ENCODE peak calls at places on chromosomes 13 and 19, in nine cellular contexts. K is astrocyte of the spinal cord, F is hepatocyte, T is left ventricle myocardium inferior, H is osteoblast, E is astrocyte of the cerebellum, I is upper lobe of right lung, R is brain microvascular endothelial cell, J is fibroblast of mammary gland. Q is an unnamed sample.

GRCh38 chr19:19278315-19278714 is 5.2 kb upstream of the TM6SF2 start:
- DNase-seq in R (no peak), J (no peak), K (no peak), I (no peak), H (peak; percentile 56), T (no peak), F (no peak), E (no peak), Q (no peak)

GRCh38 chr19:43784981-43785808 is 4.4 kb upstream of the KCNN4 start:
- DNase-seq in E (no peak), T (no peak), F (peak; percentile 82), K (peak; percentile 74), I (peak; percentile 70), H (peak; percentile 88), R (peak; percentile 57), J (peak; percentile 81), Q (no peak)

GRCh38 chr19:49952475-49952829 is 8.5 kb downstream of the SIGLEC11 start:
- DNase-seq in H (no peak), K (no peak), I (no peak), J (no peak), F (no peak), T (no peak), E (no peak), R (no peak), Q (no peak)

GRCh38 chr13:109309625-109310363 is 476.6 kb downstream of the IRS2 start:
- DNase-seq in F (peak; percentile 56), T (no peak), J (no peak), R (no peak), H (no peak), I (no peak), E (no peak), K (peak; percentile 41), Q (no peak)

GRCh38 chr13:45364876-45365557 is 24.0 kb upstream of the TPT1 start:
- DNase-seq in E (no peak), T (no peak), H (no peak), J (no peak), R (no peak), I (no peak), K (no peak), F (no peak), Q (no peak)

GRCh38 chr13:110412132-110412912 is 105.2 kb downstream of the COL4A2 start:
- DNase-seq in T (peak; percentile 85), H (peak; percentile 96), E (peak; percentile 99), K (peak; percentile 99), R (peak; percentile 99), F (peak; percentile 90), J (peak; percentile 100), I (peak; percentile 85), Q (no peak)

GRCh38 chr13:104641309-104641708 is 1575.1 kb upstream of the SLC10A2 start:
- DNase-seq in J (peak; percentile 15), E (no peak), T (no peak), I (no peak), H (peak; percentile 17), K (peak; percentile 32), F (no peak), R (peak; percentile 85), Q (no peak)

GRCh38 chr19:49331616-49332055 is 3.6 kb upstream of the CD37 start:
- DNase-seq in T (no peak), E (peak; percentile 4), I (peak; percentile 40), R (peak; percentile 54), K (peak; percentile 42), H (peak; percentile 91), F (peak; percentile 67), J (peak; percentile 68), Q (no peak)

GRCh38 chr13:30400376-30400775 is 21.9 kb upstream of the UBE2L5 start:
- DNase-seq in H (no peak), K (no peak), T (no peak), J (no peak), E (no peak), I (no peak), R (no peak), F (no peak), Q (no peak)

GRCh38 chr13:95226051-95226450 is 75.2 kb downstream of the ABCC4 start:
- DNase-seq in E (no peak), F (no peak), J (no peak), H (no peak), I (no peak), T (no peak), R (no peak), K (no peak), Q (no peak)

GRCh38 chr19:46962030-46962570 is 57.5 kb upstream of the NPAS1 start:
- DNase-seq in E (no peak), F (no peak), H (no peak), I (no peak), K (no peak), J (no peak), R (no peak), T (no peak), Q (no peak)

GRCh38 chr19:58182577-58182988 is 278 bp upstream of the ZNF274 start:
- DNase-seq in I (no peak), T (no peak), F (no peak), H (no peak), E (no peak), R (peak; percentile 93), K (no peak), J (no peak), Q (no peak)

DNA sequence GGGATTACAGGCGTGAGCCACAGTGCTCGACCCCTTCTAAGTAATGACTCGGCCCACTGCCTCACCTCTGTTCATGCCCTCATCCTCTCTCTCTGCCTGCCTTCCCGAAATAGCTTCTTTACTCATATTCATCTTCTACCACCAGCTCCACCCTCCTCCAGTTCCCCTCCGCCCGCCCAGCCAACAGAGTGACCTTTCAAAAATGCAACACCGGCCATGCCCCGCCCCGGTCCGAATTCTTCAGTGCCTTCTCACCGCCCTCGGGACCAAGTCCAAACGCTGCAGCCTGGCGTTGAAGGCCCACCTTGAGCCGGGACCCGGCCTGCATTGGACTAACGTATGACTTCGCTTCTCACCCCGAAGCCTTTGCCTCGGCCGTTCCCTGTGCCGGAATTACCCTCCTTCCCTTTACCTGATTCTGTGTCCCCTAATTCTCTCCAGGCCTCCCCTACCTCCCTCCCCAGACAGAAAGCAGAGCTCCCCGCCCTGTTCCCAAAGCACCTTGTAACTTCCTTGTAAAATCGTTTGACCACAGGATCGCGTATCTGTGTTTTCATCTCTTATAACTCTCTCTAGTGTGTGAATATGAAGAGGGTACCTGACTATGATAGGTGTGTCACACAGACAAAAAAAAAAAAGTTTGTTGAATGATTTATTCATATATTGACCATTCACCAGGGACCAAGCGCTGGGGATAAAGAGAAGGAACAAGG is 8.1 kb upstream of the MUC16 start:
- DNase-seq in I (no peak), H (peak; percentile 34), J (no peak), E (no peak), T (no peak), K (no peak), F (no peak), R (no peak), Q (no peak)
- H3K4me3 ChIP-seq in I (no peak overlapping the region), H (no peak overlapping the region), J (no peak overlapping the region), E (no peak overlapping the region), T (no peak overlapping the region), K (no peak overlapping the region), F (no peak overlapping the region), R (no peak overlapping the region), Q (no peak overlapping the region)

GRCh38 chr19:54162241-54162805 is 2.8 kb upstream of the LENG1 start:
- DNase-seq in K (peak; percentile 73), F (peak; percentile 91), R (peak; percentile 51), E (no peak), J (peak; percentile 77), H (peak; percentile 96), I (peak; percentile 93), T (peak; percentile 84), Q (no peak)
- H3K4me3 ChIP-seq in K (peak overlapping the region; percentile 45), F (no peak overlapping the region), R (peak overlapping the region; percentile 43), E (peak overlapping the region; percentile 34), J (peak overlapping the region; percentile 54), H (peak overlapping the region; percentile 64), I (peak overlapping the region; percentile 47), T (peak overlapping the region; percentile 61), Q (peak overlapping the region; percentile 78)

GRCh38 chr19:40601061-40601973 is at the start of gene LTBP4:
- DNase-seq in I (peak; percentile 81), T (peak; percentile 78), R (no peak), E (no peak), K (no peak), H (peak; percentile 88), F (peak; percentile 74), J (no peak), Q (no peak)

GRCh38 chr19:40598918-40599307 is 2.3 kb upstream of the LTBP4 start:
- DNase-seq in R (no peak), H (peak; percentile 36), E (no peak), I (no peak), T (no peak), J (no peak), F (no peak), K (no peak), Q (no peak)

GRCh38 chr19:40599331-40600085 is 1.7 kb upstream of the LTBP4 start:
- DNase-seq in H (peak; percentile 87), J (no peak), I (no peak), K (no peak), R (no peak), E (no peak), T (no peak), F (no peak), Q (no peak)

GRCh38 chr19:40598121-40598917 is 2.9 kb upstream of the LTBP4 start:
- DNase-seq in T (peak; percentile 89), K (peak; percentile 90), H (peak; percentile 99), J (peak; percentile 82), R (peak; percentile 81), F (peak; percentile 92), E (peak; percentile 72), I (peak; percentile 92), Q (no peak)

GRCh38 chr19:40600086-40600917 is 867 bp upstream of the LTBP4 start:
- DNase-seq in I (no peak), F (no peak), J (no peak), H (peak; percentile 62), T (peak; percentile 60), E (no peak), R (no peak), K (no peak), Q (no peak)
- H3K4me3 ChIP-seq in I (peak overlapping the region; percentile 23), F (no peak overlapping the region), J (no peak overlapping the region), H (no peak overlapping the region), T (peak overlapping the region; percentile 85), E (no peak overlapping the region), R (no peak overlapping the region), K (no peak overlapping the region), Q (peak overlapping the region; percentile 98)

GRCh38 chr19:18007939-18008673 is at the start of gene ARRDC2:
- DNase-seq in F (peak; percentile 95), R (peak; percentile 76), T (peak; percentile 91), E (peak; percentile 81), J (peak; percentile 88), I (peak; percentile 94), H (peak; percentile 100), K (peak; percentile 95), Q (peak; percentile 39)

GRCh38 chr19:18007605-18007938 is 398 bp upstream of the ARRDC2 start:
- DNase-seq in J (peak; percentile 16), H (no peak), T (no peak), K (no peak), F (no peak), E (no peak), I (no peak), R (peak; percentile 16), Q (no peak)

GRCh38 chr19:18009412-18010066 is 1.6 kb downstream of the ARRDC2 start:
- DNase-seq in I (no peak), H (peak; percentile 89), T (no peak), J (peak; percentile 33), K (no peak), E (no peak), F (no peak), R (no peak), Q (no peak)

GRCh38 chr19:18010149-18010548 is 2.2 kb downstream of the ARRDC2 start:
- DNase-seq in I (no peak), E (no peak), F (no peak), K (no peak), J (no peak), H (no peak), R (no peak), T (no peak), Q (no peak)

GRCh38 chr19:18008814-18009213 is 844 bp downstream of the ARRDC2 start:
- DNase-seq in H (peak; percentile 54), R (no peak), J (no peak), I (no peak), F (no peak), E (no peak), T (no peak), K (no peak), Q (no peak)
- H3K4me3 ChIP-seq in H (peak overlapping the region; percentile 71), R (no peak overlapping the region), J (no peak overlapping the region), I (peak overlapping the region; percentile 65), F (no peak overlapping the region), E (no peak overlapping the region), T (peak overlapping the region; percentile 67), K (peak overlapping the region; percentile 47), Q (no peak overlapping the region)